ENCODE peak calls at places on chromosomes 4 and X, in seven cellular contexts. E is NCI-H774; J is effector memory CD4-positive, alpha-beta T cell; F is Peyer's patch; P is suprapubic skin; Y is cardiac septum; D is frontal cortex. X is an unnamed sample.
A peak's percentile ranks its signal among the peaks of the same experiment; 100 is the strongest.

GRCh38 chrX:55342533-55343501 is 78.1 kb upstream of the PAGE3 start:
- DNase-seq in E (peak; percentile 4), J (peak; percentile 18), F (no peak), P (no peak), Y (no peak), D (peak; percentile 4), X (peak; percentile 16)

GRCh38 chr4:101205878-101206277 is 141.4 kb downstream of the PPP3CA start:
- DNase-seq in E (no peak), J (peak; percentile 14), F (no peak), P (no peak), Y (no peak), D (no peak), X (no peak)

GRCh38 chr4:25367004-25367621 is 9.9 kb upstream of the ANAPC4 start:
- DNase-seq in E (no peak), J (no peak), F (no peak), P (no peak), Y (no peak), D (peak; percentile 21), X (peak; percentile 51)

GRCh38 chrX:10932842-10933440 is 178.2 kb upstream of the HCCS start:
- DNase-seq in E (no peak), J (no peak), F (no peak), P (no peak), Y (no peak), D (no peak), X (no peak)

GRCh38 chrX:149682956-149683947 is 28.6 kb upstream of the MAGEA11 start:
- DNase-seq in E (no peak), J (no peak), F (no peak), P (no peak), Y (no peak), D (no peak), X (no peak)

GRCh38 chr4:3271131-3271530 is 21.7 kb upstream of the RGS12 start:
- DNase-seq in E (no peak), J (no peak), F (no peak), P (peak; percentile 69), Y (no peak), D (no peak), X (no peak)

GRCh38 chr4:76087007-76087769 is 12.7 kb downstream of the ART3 start:
- DNase-seq in E (peak; percentile 21), J (no peak), F (peak; percentile 49), P (no peak), Y (no peak), D (peak; percentile 54), X (peak; percentile 23)

GRCh38 chr4:80115368-80116181 is 42.5 kb upstream of the ANTXR2 start:
- DNase-seq in E (no peak), J (no peak), F (no peak), P (no peak), Y (no peak), D (no peak), X (no peak)

GRCh38 chr4:123397276-123398150 is 918 bp downstream of the SPRY1 start:
- DNase-seq in E (no peak), J (peak; percentile 6), F (peak; percentile 76), P (no peak), Y (peak; percentile 81), D (no peak), X (peak; percentile 46)

GRCh38 chrX:154352466-154352865 is 22.0 kb downstream of the FLNA start:
- DNase-seq in E (no peak), J (no peak), F (no peak), P (no peak), Y (no peak), D (no peak), X (no peak)

GRCh38 chrX:54166915-54167314 is 16.1 kb downstream of the FAM120C start:
- DNase-seq in E (no peak), J (no peak), F (no peak), P (no peak), Y (no peak), D (no peak), X (peak; percentile 22)

GRCh38 chr4:11297201-11297600 is 131.5 kb downstream of the HS3ST1 start:
- DNase-seq in E (no peak), J (no peak), F (no peak), P (no peak), Y (no peak), D (no peak), X (no peak)

GRCh38 chr4:82429728-82430192 is 502 bp downstream of the HNRNPDL start:
- DNase-seq in E (no peak), J (no peak), F (no peak), P (no peak), Y (no peak), D (peak; percentile 49), X (peak; percentile 69)

GRCh38 chr4:100257567-100257966 is 67.3 kb upstream of the DDIT4L start:
- DNase-seq in E (no peak), J (no peak), F (no peak), P (no peak), Y (no peak), D (no peak), X (no peak)

GRCh38 chr4:122958505-122958904 is 36.1 kb upstream of the NUDT6 start:
- DNase-seq in E (no peak), J (no peak), F (no peak), P (no peak), Y (no peak), D (no peak), X (no peak)

GRCh38 chr4:155899891-155900290 is 3.6 kb upstream of the TDO2 start:
- DNase-seq in E (no peak), J (no peak), F (no peak), P (no peak), Y (no peak), D (no peak), X (no peak)

GRCh38 chr4:7831330-7831729 is 108.3 kb downstream of the AFAP1 start:
- DNase-seq in E (no peak), J (no peak), F (no peak), P (no peak), Y (no peak), D (no peak), X (no peak)

GRCh38 chr4:3303445-3303824 is 10.6 kb downstream of the RGS12 start:
- DNase-seq in E (no peak), J (no peak), F (no peak), P (no peak), Y (peak; percentile 53), D (no peak), X (no peak)

GRCh38 chr4:86942185-86942666 is 7.4 kb downstream of the AFF1 start:
- DNase-seq in E (no peak), J (no peak), F (no peak), P (no peak), Y (no peak), D (no peak), X (no peak)

GRCh38 chr4:176277162-176277904 is 8.3 kb upstream of the ASB5 start:
- DNase-seq in E (peak; percentile 38), J (no peak), F (no peak), P (no peak), Y (no peak), D (peak; percentile 36), X (peak; percentile 73)

GRCh38 chrX:140432328-140433025 is 72.4 kb downstream of the SOX3 start:
- DNase-seq in E (no peak), J (no peak), F (no peak), P (no peak), Y (no peak), D (peak; percentile 2), X (no peak)

GRCh38 chr4:74624351-74625151 is 169.8 kb downstream of the BTC start:
- DNase-seq in E (no peak), J (no peak), F (no peak), P (no peak), Y (no peak), D (no peak), X (no peak)

GRCh38 chr4:94814237-94814636 is 56.5 kb downstream of the BMPR1B start:
- DNase-seq in E (no peak), J (no peak), F (no peak), P (no peak), Y (no peak), D (no peak), X (no peak)

GRCh38 chrX:39096599-39096998 is 295.3 kb downstream of the MID1IP1 start:
- DNase-seq in E (no peak), J (no peak), F (no peak), P (no peak), Y (no peak), D (no peak), X (no peak)

GRCh38 chrX:2395261-2395850 is 105.4 kb downstream of the DHRSX start:
- DNase-seq in E (no peak), J (no peak), F (no peak), P (peak; percentile 69), Y (no peak), D (no peak), X (no peak)

GRCh38 chrX:66126671-66127070 is 37.4 kb upstream of the HEPH start:
- DNase-seq in E (no peak), J (no peak), F (no peak), P (no peak), Y (no peak), D (no peak), X (no peak)

GRCh38 chr4:1026115-1026514 is 14.7 kb downstream of the FGFRL1 start:
- DNase-seq in E (no peak), J (no peak), F (peak; percentile 67), P (no peak), Y (no peak), D (no peak), X (no peak)

GRCh38 chr4:73090738-73091137 is 21.2 kb upstream of the COX18 start:
- DNase-seq in E (no peak), J (no peak), F (no peak), P (no peak), Y (no peak), D (no peak), X (no peak)

GRCh38 chrX:125398959-125399440 is 79.3 kb downstream of the TEX13C start:
- DNase-seq in E (no peak), J (no peak), F (no peak), P (no peak), Y (no peak), D (no peak), X (no peak)

GRCh38 chrX:119010491-119010890 is 36.1 kb downstream of the LONRF3 start:
- DNase-seq in E (no peak), J (no peak), F (no peak), P (no peak), Y (no peak), D (no peak), X (no peak)

GRCh38 chrX:117063224-117063623 is 600.4 kb upstream of the CT83 start:
- DNase-seq in E (no peak), J (no peak), F (no peak), P (no peak), Y (no peak), D (no peak), X (no peak)

GRCh38 chrX:129996120-129996519 is 13.7 kb downstream of the BCORL1 start:
- DNase-seq in E (no peak), J (no peak), F (no peak), P (no peak), Y (no peak), D (no peak), X (no peak)